ENCODE peak calls at places on chromosomes 4 and X, in four cellular contexts. One of them, this sample, is unnamed.

GRCh38 chr4:47330856-47331255 is 132.6 kb downstream of the COMMD8 start:
- DNase-seq in thoracic aorta: no peak
- DNase-seq in mammary epithelial cell: no peak
- DNase-seq in fibroblast of mammary gland: no peak
- DNase-seq in this sample: no peak

GRCh38 chr4:113756005-113756410 is 5.5 kb downstream of the CAMK2D start:
- DNase-seq in thoracic aorta: no peak
- DNase-seq in mammary epithelial cell: peak
- DNase-seq in fibroblast of mammary gland: peak
- DNase-seq in this sample: no peak

GRCh38 chr4:107863850-107864371 is 39.2 kb downstream of the SGMS2 start:
- DNase-seq in thoracic aorta: no peak
- DNase-seq in mammary epithelial cell: peak
- DNase-seq in fibroblast of mammary gland: peak
- DNase-seq in this sample: no peak

GRCh38 chrX:31524182-31524581 is 452.3 kb upstream of the FTHL17 start:
- DNase-seq in thoracic aorta: no peak
- DNase-seq in mammary epithelial cell: no peak
- DNase-seq in fibroblast of mammary gland: no peak
- DNase-seq in this sample: no peak

GRCh38 chr4:3241905-3242304 is 7.1 kb upstream of the MSANTD1 start:
- DNase-seq in thoracic aorta: no peak
- DNase-seq in mammary epithelial cell: no peak
- DNase-seq in fibroblast of mammary gland: peak
- DNase-seq in this sample: no peak

GRCh38 chr4:7675136-7675535 is 240.4 kb upstream of the PSAPL1 start:
- DNase-seq in thoracic aorta: no peak
- DNase-seq in mammary epithelial cell: no peak
- DNase-seq in fibroblast of mammary gland: no peak
- DNase-seq in this sample: no peak

GRCh38 chr4:144903953-144904711 is 193.9 kb downstream of the ANAPC10 start:
- DNase-seq in thoracic aorta: no peak
- DNase-seq in mammary epithelial cell: peak
- DNase-seq in fibroblast of mammary gland: no peak
- DNase-seq in this sample: no peak

GRCh38 chrX:153774576-153775292 is 6.1 kb upstream of the SRPK3 start:
- DNase-seq in thoracic aorta: no peak
- DNase-seq in mammary epithelial cell: no peak
- DNase-seq in fibroblast of mammary gland: no peak
- DNase-seq in this sample: no peak

GRCh38 chr4:71188197-71188625 is 150.6 kb upstream of the SLC4A4 start:
- DNase-seq in thoracic aorta: no peak
- DNase-seq in mammary epithelial cell: no peak
- DNase-seq in fibroblast of mammary gland: no peak
- DNase-seq in this sample: no peak

GRCh38 chrX:15877380-15877779 is 22.8 kb upstream of the AP1S2 start:
- DNase-seq in thoracic aorta: no peak
- DNase-seq in mammary epithelial cell: peak
- DNase-seq in fibroblast of mammary gland: peak
- DNase-seq in this sample: no peak

GRCh38 chrX:119325456-119325855 is 73.7 kb upstream of the SLC25A43 start:
- DNase-seq in thoracic aorta: no peak
- DNase-seq in mammary epithelial cell: peak
- DNase-seq in fibroblast of mammary gland: no peak
- DNase-seq in this sample: no peak

GRCh38 chrX:64842492-64842891 is 133.8 kb downstream of the ZC4H2 start:
- DNase-seq in thoracic aorta: no peak
- DNase-seq in mammary epithelial cell: no peak
- DNase-seq in fibroblast of mammary gland: no peak
- DNase-seq in this sample: no peak

GRCh38 chrX:87664381-87664780 is 146.8 kb downstream of the KLHL4 start:
- DNase-seq in thoracic aorta: no peak
- DNase-seq in mammary epithelial cell: peak
- DNase-seq in fibroblast of mammary gland: peak
- DNase-seq in this sample: no peak

GRCh38 chr4:155353923-155354540 is 22.7 kb downstream of the MAP9 start:
- DNase-seq in thoracic aorta: peak
- DNase-seq in mammary epithelial cell: peak
- DNase-seq in fibroblast of mammary gland: peak
- DNase-seq in this sample: peak

GRCh38 chrX:54415534-54416350 is 24.5 kb upstream of the TSR2 start:
- DNase-seq in thoracic aorta: no peak
- DNase-seq in mammary epithelial cell: no peak
- DNase-seq in fibroblast of mammary gland: no peak
- DNase-seq in this sample: no peak

GRCh38 chrX:52594658-52595057 is 60.0 kb downstream of the SSX7 start:
- DNase-seq in thoracic aorta: no peak
- DNase-seq in mammary epithelial cell: no peak
- DNase-seq in fibroblast of mammary gland: no peak
- DNase-seq in this sample: no peak

GRCh38 chrX:139969286-139969685 is 4.0 kb upstream of the CXorf66 start:
- DNase-seq in thoracic aorta: no peak
- DNase-seq in mammary epithelial cell: no peak
- DNase-seq in fibroblast of mammary gland: no peak
- DNase-seq in this sample: no peak

GRCh38 chr4:7886250-7886973 is 53.2 kb downstream of the AFAP1 start:
- DNase-seq in thoracic aorta: no peak
- DNase-seq in mammary epithelial cell: no peak
- DNase-seq in fibroblast of mammary gland: peak
- DNase-seq in this sample: no peak

GRCh38 chr4:82865592-82865991 is 25.4 kb downstream of the SEC31A start:
- DNase-seq in thoracic aorta: no peak
- DNase-seq in mammary epithelial cell: peak
- DNase-seq in fibroblast of mammary gland: peak
- DNase-seq in this sample: no peak

GRCh38 chr4:92968556-92968955 is 664.8 kb downstream of the GRID2 start:
- DNase-seq in thoracic aorta: no peak
- DNase-seq in mammary epithelial cell: no peak
- DNase-seq in fibroblast of mammary gland: peak
- DNase-seq in this sample: no peak

GRCh38 chr4:40908702-40909362 is 159.1 kb downstream of the NSUN7 start:
- DNase-seq in thoracic aorta: no peak
- DNase-seq in mammary epithelial cell: peak
- DNase-seq in fibroblast of mammary gland: peak
- DNase-seq in this sample: peak

GRCh38 chrX:153411255-153411987 is at the start of gene ZFP92:
- DNase-seq in thoracic aorta: no peak
- DNase-seq in mammary epithelial cell: no peak
- DNase-seq in fibroblast of mammary gland: no peak
- DNase-seq in this sample: no peak

GRCh38 chr4:182671749-182672148 is 245.4 kb downstream of the DCTD start:
- DNase-seq in thoracic aorta: no peak
- DNase-seq in mammary epithelial cell: no peak
- DNase-seq in fibroblast of mammary gland: no peak
- DNase-seq in this sample: no peak

GRCh38 chr4:80094191-80094590 is 21.2 kb upstream of the ANTXR2 start:
- DNase-seq in thoracic aorta: no peak
- DNase-seq in mammary epithelial cell: no peak
- DNase-seq in fibroblast of mammary gland: peak
- DNase-seq in this sample: no peak

GRCh38 chrX:41605144-41605543 is 83.6 kb upstream of the GPR34 start:
- DNase-seq in thoracic aorta: no peak
- DNase-seq in mammary epithelial cell: no peak
- DNase-seq in fibroblast of mammary gland: no peak
- DNase-seq in this sample: no peak

GRCh38 chr4:53830511-53830910 is 233.9 kb downstream of the CHIC2 start:
- DNase-seq in thoracic aorta: no peak
- DNase-seq in mammary epithelial cell: no peak
- DNase-seq in fibroblast of mammary gland: no peak
- DNase-seq in this sample: no peak

GRCh38 chrX:11540532-11541377 is 125.0 kb downstream of the ARHGAP6 start:
- DNase-seq in thoracic aorta: no peak
- DNase-seq in mammary epithelial cell: no peak
- DNase-seq in fibroblast of mammary gland: no peak
- DNase-seq in this sample: no peak

GRCh38 chr4:57989430-57989829 is 879.2 kb upstream of the IGFBP7 start:
- DNase-seq in thoracic aorta: no peak
- DNase-seq in mammary epithelial cell: no peak
- DNase-seq in fibroblast of mammary gland: no peak
- DNase-seq in this sample: no peak

GRCh38 chr4:53514509-53514908 is 76.8 kb downstream of the LNX1 start:
- DNase-seq in thoracic aorta: no peak
- DNase-seq in mammary epithelial cell: no peak
- DNase-seq in fibroblast of mammary gland: peak
- DNase-seq in this sample: no peak

GRCh38 chrX:11648705-11649519 is 16.8 kb downstream of the ARHGAP6 start:
- DNase-seq in thoracic aorta: no peak
- DNase-seq in mammary epithelial cell: peak
- DNase-seq in fibroblast of mammary gland: peak
- DNase-seq in this sample: no peak

GRCh38 chr4:41437264-41437566 is 100.7 kb upstream of the LIMCH1 start:
- DNase-seq in thoracic aorta: no peak
- DNase-seq in mammary epithelial cell: no peak
- DNase-seq in fibroblast of mammary gland: no peak
- DNase-seq in this sample: no peak

GRCh38 chr4:86223472-86223871 is 136.4 kb downstream of the MAPK10 start:
- DNase-seq in thoracic aorta: no peak
- DNase-seq in mammary epithelial cell: peak
- DNase-seq in fibroblast of mammary gland: peak
- DNase-seq in this sample: no peak

GRCh38 chrX:101450951-101451350 is 34.3 kb upstream of the ARMCX4 start:
- DNase-seq in thoracic aorta: no peak
- DNase-seq in mammary epithelial cell: no peak
- DNase-seq in fibroblast of mammary gland: peak
- DNase-seq in this sample: no peak

DNA sequence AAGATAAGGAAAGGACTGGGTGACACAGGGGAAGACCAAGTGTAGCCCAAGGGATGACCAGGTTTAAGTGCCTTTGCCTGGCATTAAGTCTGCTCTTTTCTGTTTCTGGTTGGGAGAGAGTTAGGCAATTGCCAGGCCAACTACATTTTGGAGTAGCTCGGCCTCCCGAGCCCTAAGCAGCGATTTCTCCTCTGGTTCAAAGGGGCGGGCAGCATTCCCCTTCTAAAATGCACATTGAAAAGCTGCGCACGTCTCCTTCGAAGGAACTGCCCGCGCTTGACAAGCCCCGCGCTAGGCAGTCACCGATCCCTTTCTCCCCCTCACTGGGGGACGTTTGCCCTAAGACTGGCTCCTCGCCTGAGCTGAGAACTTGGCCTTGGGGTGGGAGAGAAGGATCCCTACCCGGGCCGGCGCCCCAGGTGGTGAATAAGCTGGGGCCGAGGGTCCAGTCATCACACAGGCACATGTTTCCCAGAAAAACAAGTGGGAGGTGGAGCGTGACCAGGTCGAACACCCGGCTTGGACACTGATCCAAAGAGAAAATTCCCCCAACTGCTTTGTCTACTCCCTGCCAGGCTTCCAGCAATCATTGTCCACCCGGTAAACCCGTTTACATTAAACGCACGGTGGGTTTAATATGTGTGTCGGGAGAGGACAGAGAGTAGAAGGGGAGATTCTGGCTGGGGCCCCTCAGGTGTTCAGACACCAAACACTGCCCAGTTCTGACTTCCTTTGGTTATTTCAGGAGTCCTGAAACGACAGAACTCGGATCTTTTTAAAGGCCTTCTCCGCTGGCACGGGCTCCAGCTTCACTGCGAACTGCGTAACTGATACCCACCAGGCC is 4.0 kb downstream of the ARX start:
- DNase-seq in thoracic aorta: no peak
- DNase-seq in mammary epithelial cell: no peak
- DNase-seq in fibroblast of mammary gland: no peak
- DNase-seq in this sample: no peak
- H3K4me3 ChIP-seq in thoracic aorta: no peak
- H3K4me3 ChIP-seq in mammary epithelial cell: no peak
- H3K4me3 ChIP-seq in fibroblast of mammary gland: no peak
- H3K4me3 ChIP-seq in this sample: no peak

GRCh38 chrX:2424317-2424716 is 76.5 kb downstream of the DHRSX start:
- DNase-seq in thoracic aorta: no peak
- DNase-seq in mammary epithelial cell: no peak
- DNase-seq in fibroblast of mammary gland: no peak
- DNase-seq in this sample: no peak

GRCh38 chrX:2426289-2426882 is 74.4 kb downstream of the DHRSX start:
- DNase-seq in thoracic aorta: no peak
- DNase-seq in mammary epithelial cell: no peak
- DNase-seq in fibroblast of mammary gland: no peak
- DNase-seq in this sample: no peak

GRCh38 chrX:2423899-2424298 is 76.9 kb downstream of the DHRSX start:
- DNase-seq in thoracic aorta: no peak
- DNase-seq in mammary epithelial cell: no peak
- DNase-seq in fibroblast of mammary gland: no peak
- DNase-seq in this sample: no peak

GRCh38 chrX:2427147-2427546 is 73.6 kb downstream of the DHRSX start:
- DNase-seq in thoracic aorta: no peak
- DNase-seq in mammary epithelial cell: no peak
- DNase-seq in fibroblast of mammary gland: no peak
- DNase-seq in this sample: no peak

GRCh38 chrX:2425281-2426071 is 75.3 kb downstream of the DHRSX start:
- DNase-seq in thoracic aorta: no peak
- DNase-seq in mammary epithelial cell: no peak
- DNase-seq in fibroblast of mammary gland: peak
- DNase-seq in this sample: no peak
- TF ChIP-seq CTCF in thoracic aorta: no peak
- TF ChIP-seq CTCF in mammary epithelial cell: no peak
- TF ChIP-seq CTCF in fibroblast of mammary gland: no peak
- TF ChIP-seq CTCF in this sample: no peak

GRCh38 chrX:107775734-107776511 is at the start of gene TSC22D3:
- DNase-seq in thoracic aorta: peak
- DNase-seq in mammary epithelial cell: peak
- DNase-seq in fibroblast of mammary gland: peak
- DNase-seq in this sample: peak
- H3K4me3 ChIP-seq in thoracic aorta: peak
- H3K4me3 ChIP-seq in mammary epithelial cell: peak
- H3K4me3 ChIP-seq in fibroblast of mammary gland: peak
- H3K4me3 ChIP-seq in this sample: peak

GRCh38 chrX:17930850-17931249 is 69.8 kb upstream of the RAI2 start:
- DNase-seq in thoracic aorta: no peak
- DNase-seq in mammary epithelial cell: no peak
- DNase-seq in fibroblast of mammary gland: no peak
- DNase-seq in this sample: no peak
- TF ChIP-seq CTCF in thoracic aorta: no peak
- TF ChIP-seq CTCF in mammary epithelial cell: no peak
- TF ChIP-seq CTCF in fibroblast of mammary gland: no peak
- TF ChIP-seq CTCF in this sample: no peak

This sample was measured in ascending aorta.